ENCODE peak calls at places on chromosomes 16 and 17, in nine cellular contexts. C, K, B, L, G, I, U, W and H are unnamed samples.

GRCh38 chr16:68400083-68400923 is 48.0 kb downstream of the SMPD3 start:
- DNase-seq in C (no peak), B (no peak), G (no peak), L (no peak), I (no peak), U (no peak), W (no peak), K (no peak), H (no peak)

GRCh38 chr17:68697850-68698313 is 96.7 kb upstream of the FAM20A start:
- DNase-seq in C (no peak), U (no peak), B (peak), G (peak), I (no peak), L (peak), K (no peak), W (peak), H (peak)

GRCh38 chr17:50675627-50676026 is 32.1 kb downstream of the ANKRD40 start:
- DNase-seq in W (peak), K (no peak), C (no peak), G (peak), I (no peak), B (peak), U (peak), L (no peak), H (no peak)

GRCh38 chr16:88941051-88941932 is 35.7 kb downstream of the CBFA2T3 start:
- DNase-seq in G (no peak), U (no peak), B (peak), L (no peak), W (peak), K (no peak), I (no peak), C (peak), H (no peak)

GRCh38 chr16:10751291-10751697 is 7.7 kb downstream of the NUBP1 start:
- DNase-seq in L (no peak), G (no peak), U (peak), K (no peak), C (no peak), W (no peak), I (no peak), B (no peak), H (no peak)

GRCh38 chr16:11697319-11697718 is 29.1 kb downstream of the SNN start:
- DNase-seq in U (no peak), B (no peak), C (no peak), W (no peak), L (no peak), I (no peak), K (no peak), G (peak), H (no peak)

GRCh38 chr16:13478991-13479390 is 441.0 kb upstream of the ERCC4 start:
- DNase-seq in U (no peak), C (no peak), W (no peak), L (no peak), G (no peak), B (no peak), K (no peak), I (no peak), H (no peak)

GRCh38 chr16:13378151-13378550 is 476.8 kb downstream of the SHISA9 start:
- DNase-seq in L (no peak), K (no peak), B (no peak), W (no peak), C (no peak), I (no peak), U (no peak), G (no peak), H (no peak)

GRCh38 chr17:36665417-36665816 is 64.0 kb downstream of the MRM1 start:
- DNase-seq in C (no peak), K (no peak), B (no peak), W (no peak), G (no peak), L (no peak), U (no peak), I (no peak), H (no peak)

GRCh38 chr16:56262148-56262878 is 71.0 kb downstream of the GNAO1 start:
- DNase-seq in L (no peak), G (peak), U (no peak), C (no peak), B (no peak), W (peak), I (no peak), K (no peak), H (no peak)

GRCh38 chr16:14205666-14206065 is 134.5 kb downstream of the MRTFB start:
- DNase-seq in C (no peak), B (no peak), I (no peak), U (no peak), L (no peak), G (no peak), W (no peak), K (no peak), H (no peak)

GRCh38 chr16:3023415-3023668 is 400 bp downstream of the HCFC1R1 start:
- DNase-seq in G (no peak), L (no peak), C (peak), I (no peak), B (no peak), U (peak), K (no peak), W (peak), H (no peak)

GRCh38 chr16:4101421-4102275 is 14.6 kb downstream of the ADCY9 start:
- DNase-seq in U (no peak), B (peak), L (peak), I (no peak), K (peak), C (no peak), G (peak), W (peak), H (no peak)

GRCh38 chr17:76528528-76529223 is 8.8 kb downstream of the CYGB start:
- DNase-seq in K (no peak), L (no peak), U (no peak), I (no peak), W (no peak), B (no peak), C (peak), G (no peak), H (no peak)

GRCh38 chr16:1749152-1750117 is 21.9 kb downstream of the NME3 start:
- DNase-seq in C (no peak), I (no peak), B (no peak), K (no peak), L (no peak), W (no peak), U (peak), G (no peak), H (peak)

GRCh38 chr17:40072481-40073346 is 9.9 kb downstream of the THRA start:
- DNase-seq in C (no peak), L (no peak), U (no peak), K (no peak), I (no peak), G (peak), W (peak), B (peak), H (no peak)

GRCh38 chr17:74417178-74418045 is 14.5 kb upstream of the GPRC5C start:
- DNase-seq in C (no peak), L (peak), I (no peak), K (no peak), W (peak), U (no peak), B (peak), G (no peak), H (no peak)

GRCh38 chr17:68033636-68034451 is 1.7 kb upstream of the KPNA2 start:
- DNase-seq in I (peak), U (no peak), W (no peak), B (no peak), G (no peak), K (no peak), C (no peak), L (no peak), H (no peak)

GRCh38 chr16:10228779-10229178 is 46.6 kb upstream of the GRIN2A start:
- DNase-seq in U (no peak), L (no peak), B (no peak), K (no peak), G (no peak), I (no peak), C (no peak), W (no peak), H (no peak)

GRCh38 chr16:525520-526180 is 1.9 kb upstream of the CAPN15 start:
- DNase-seq in C (peak), B (no peak), U (no peak), I (no peak), W (peak), L (no peak), K (no peak), G (no peak), H (no peak)

GRCh38 chr16:79838860-79839259 is 238.3 kb upstream of the MAF start:
- DNase-seq in C (no peak), U (no peak), B (no peak), L (no peak), I (no peak), G (no peak), K (no peak), W (peak), H (no peak)

GRCh38 chr17:3385869-3386816 is at the start of gene OR3A2:
- DNase-seq in B (no peak), I (no peak), U (no peak), C (no peak), W (no peak), L (no peak), K (no peak), G (no peak), H (no peak)

GRCh38 chr16:72474511-72475123 is 302.7 kb upstream of the PMFBP1 start:
- DNase-seq in L (no peak), K (no peak), B (no peak), I (no peak), U (no peak), G (no peak), C (no peak), W (no peak), H (no peak)

GRCh38 chr16:85089485-85089884 is 22.8 kb downstream of the CIBAR2 start:
- DNase-seq in L (no peak), B (no peak), C (no peak), U (no peak), G (no peak), W (no peak), I (no peak), K (no peak), H (no peak)

GRCh38 chr17:1953866-1954265 is 71.3 kb downstream of the RTN4RL1 start:
- DNase-seq in U (no peak), G (no peak), W (no peak), K (no peak), I (no peak), C (no peak), B (no peak), L (no peak), H (no peak)

GRCh38 chr17:77919276-77919675 is 39.2 kb upstream of the TNRC6C start:
- DNase-seq in W (no peak), G (no peak), I (no peak), L (no peak), K (no peak), C (no peak), B (no peak), U (no peak), H (no peak)

GRCh38 chr17:73784015-73784603 is 139.9 kb upstream of the SDK2 start:
- DNase-seq in B (no peak), I (no peak), C (no peak), G (no peak), K (no peak), U (no peak), L (no peak), W (no peak), H (no peak)

GRCh38 chr16:28063047-28063521 is 430 bp downstream of the GSG1L start:
- DNase-seq in K (no peak), I (no peak), L (no peak), B (no peak), C (no peak), U (no peak), G (no peak), W (no peak), H (no peak)

GRCh38 chr16:73610160-73610559 is 562.2 kb upstream of the ZFHX3 start:
- DNase-seq in C (no peak), I (no peak), B (no peak), W (no peak), G (no peak), K (no peak), L (no peak), U (no peak), H (no peak)

GRCh38 chr16:46828292-46828691 is 2.7 kb downstream of the C16orf87 start:
- DNase-seq in W (no peak), K (no peak), L (no peak), I (no peak), U (no peak), C (no peak), G (no peak), B (no peak), H (no peak)
- H3K4me3 ChIP-seq in W (no peak), K (no peak), L (no peak), I (no peak), U (no peak), C (no peak), G (no peak), B (no peak), H (no peak)

DNA sequence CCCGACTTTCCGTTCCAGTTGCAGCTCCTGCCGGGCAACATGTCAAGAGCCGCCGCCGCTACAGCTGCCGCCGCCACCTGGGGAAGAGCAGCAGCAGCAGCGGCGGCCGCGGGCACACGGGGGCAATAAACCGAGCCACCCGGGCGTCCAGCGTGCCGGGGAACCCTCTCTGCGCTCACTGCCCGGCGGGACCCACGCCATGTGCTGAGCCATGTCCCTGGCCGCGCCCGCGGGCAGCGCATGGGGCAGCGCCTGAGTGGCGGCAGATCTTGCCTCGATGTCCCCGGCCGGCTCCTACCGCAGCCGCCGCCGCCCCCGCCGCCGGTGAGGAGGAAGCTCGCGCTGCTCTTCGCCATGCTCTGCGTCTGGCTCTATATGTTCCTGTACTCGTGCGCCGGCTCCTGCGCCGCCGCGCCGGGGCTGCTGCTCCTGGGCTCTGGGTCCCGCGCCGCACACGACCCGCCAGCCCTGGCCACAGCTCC is 439 bp downstream of the HS3ST3B1 start:
- DNase-seq in I (no peak), L (no peak), U (no peak), G (no peak), K (no peak), W (no peak), C (no peak), B (peak), H (no peak)
- TF ChIP-seq POLR2A in I (no peak), L (no peak), U (no peak), G (no peak), K (no peak), W (no peak), C (no peak), B (no peak), H (no peak)

DNA sequence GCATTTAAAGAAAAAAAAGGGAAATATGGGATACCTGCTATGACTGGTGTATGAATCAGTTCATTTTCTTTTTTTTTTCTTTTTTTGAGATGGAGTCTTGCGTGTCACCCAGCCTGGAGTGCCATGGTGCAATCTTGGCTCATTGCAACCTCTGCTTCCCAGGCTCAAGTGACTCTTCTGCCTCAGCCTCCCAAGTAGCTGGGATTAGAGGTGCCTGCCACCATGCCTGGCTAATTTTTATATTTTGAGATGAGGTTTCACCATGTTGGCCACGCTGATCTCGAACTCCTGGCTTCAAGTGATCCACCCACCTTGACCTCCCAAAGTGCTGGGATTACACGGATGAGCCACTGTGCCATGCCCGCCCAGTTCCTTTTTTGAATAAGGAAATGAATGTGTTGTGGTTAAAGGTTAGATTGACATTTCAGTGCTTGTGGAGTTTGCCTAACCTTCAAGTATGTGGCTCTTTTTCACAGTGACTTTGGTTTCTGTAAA is 7.7 kb downstream of the HAPSTR1 start:
- DNase-seq in B (peak), K (no peak), U (no peak), W (no peak), C (no peak), G (no peak), L (no peak), I (no peak), H (peak)
- H3K4me3 ChIP-seq in B (peak), K (no peak), U (no peak), W (no peak), C (no peak), G (no peak), L (no peak), I (no peak), H (no peak)

DNA sequence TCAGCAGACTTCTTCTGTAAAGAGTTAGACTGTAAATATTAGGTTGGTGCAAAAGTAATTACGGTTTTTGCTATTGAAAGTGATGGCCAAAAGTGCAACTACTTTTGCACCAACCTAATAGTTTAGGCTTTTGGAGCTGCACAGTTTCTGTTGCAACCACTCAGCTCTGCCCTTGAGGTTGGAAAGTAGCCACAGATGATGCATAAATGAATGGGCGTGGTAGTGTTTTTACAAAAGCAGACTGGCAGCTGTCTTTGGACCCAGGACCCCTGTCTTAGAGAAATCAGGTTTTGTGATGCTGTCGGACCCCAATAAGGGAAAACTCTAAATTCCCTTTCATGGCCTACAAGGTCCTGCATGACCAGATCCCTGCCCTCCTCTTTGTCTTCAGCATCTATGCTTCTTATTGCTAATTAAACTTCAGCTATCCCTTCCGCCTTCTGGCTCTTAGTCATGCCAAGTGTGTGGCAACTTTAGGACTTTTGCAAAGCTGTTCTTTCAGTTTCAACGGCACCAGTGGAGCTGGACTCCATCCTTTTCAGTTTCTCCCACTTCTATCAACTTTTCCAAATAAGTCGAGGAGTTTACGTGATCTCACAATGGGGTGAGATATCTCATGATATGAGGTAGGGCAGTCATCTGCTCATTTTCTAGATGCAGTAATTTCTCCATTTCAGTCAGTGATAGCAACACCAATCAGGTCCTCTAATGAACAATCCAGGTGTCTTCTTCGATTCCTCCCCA is 232.3 kb downstream of the XYLT1 start:
- DNase-seq in B (no peak), W (no peak), I (no peak), G (no peak), U (no peak), C (no peak), K (no peak), L (no peak), H (no peak)
- TF ChIP-seq POLR2A in B (no peak), W (no peak), I (no peak), G (no peak), U (no peak), C (no peak), K (no peak), L (no peak), H (no peak)

GRCh38 chr16:30567991-30568638 is 3.4 kb downstream of the ZNF688 start:
- DNase-seq in G (no peak), B (no peak), K (no peak), I (no peak), W (no peak), L (no peak), C (no peak), U (no peak), H (no peak)
- H3K4me3 ChIP-seq in G (no peak), B (no peak), K (no peak), I (no peak), W (no peak), L (no peak), C (no peak), U (no peak), H (no peak)